ENCODE peak calls at places on chromosomes 3 and 15, in nine cellular contexts. P is GM23248, J is neural progenitor cell, N is MM.1S, U is OCI-LY7, K is GM23338, I is PC-3, X is HCT116, M is SK-N-SH. H is an unnamed sample.

GRCh38 chr15:96564546-96564945 is 234.0 kb downstream of the NR2F2 start:
- DNase-seq in P (peak; percentile 48), J (no peak), N (no peak), U (no peak), K (no peak), I (no peak), X (no peak), M (no peak), H (no peak)

GRCh38 chr3:165624761-165625160 is 212.5 kb downstream of the BCHE start:
- DNase-seq in P (no peak), J (no peak), N (peak; percentile 28), U (no peak), K (peak; percentile 35), I (peak; percentile 38), X (no peak), M (no peak), H (no peak)

GRCh38 chr15:31024330-31024729 is 32.9 kb upstream of the MTMR10 start:
- DNase-seq in P (peak; percentile 78), J (peak; percentile 41), N (no peak), U (no peak), K (peak; percentile 87), I (peak; percentile 32), X (peak; percentile 16), M (no peak), H (peak; percentile 64)

GRCh38 chr3:185561374-185561943 is 9.1 kb upstream of the LIPH start:
- DNase-seq in P (no peak), J (no peak), N (no peak), U (no peak), K (peak; percentile 19), I (no peak), X (no peak), M (no peak), H (no peak)

GRCh38 chr3:41327718-41328117 is 128.4 kb downstream of the CTNNB1 start:
- DNase-seq in P (no peak), J (no peak), N (no peak), U (no peak), K (no peak), I (peak; percentile 90), X (no peak), M (no peak), H (peak; percentile 51)

GRCh38 chr3:11757441-11757875 is 89.2 kb downstream of the TAMM41 start:
- DNase-seq in P (peak; percentile 54), J (no peak), N (no peak), U (no peak), K (no peak), I (peak; percentile 41), X (no peak), M (no peak), H (peak; percentile 21)

GRCh38 chr3:194404365-194405140 is 5.5 kb upstream of the GP5 start:
- DNase-seq in P (peak; percentile 74), J (peak; percentile 55), N (peak; percentile 59), U (peak; percentile 62), K (peak; percentile 62), I (peak; percentile 75), X (peak; percentile 49), M (no peak), H (peak; percentile 67)

GRCh38 chr3:9279959-9280358 is 30.5 kb upstream of the SRGAP3 start:
- DNase-seq in P (peak; percentile 66), J (peak; percentile 67), N (no peak), U (no peak), K (peak; percentile 28), I (peak; percentile 25), X (no peak), M (peak; percentile 11), H (peak; percentile 17)

GRCh38 chr3:155519081-155519480 is 225.6 kb upstream of the STRIT1 start:
- DNase-seq in P (no peak), J (no peak), N (peak; percentile 40), U (peak; percentile 84), K (no peak), I (no peak), X (no peak), M (no peak), H (no peak)

GRCh38 chr15:78208887-78209645 is 25.3 kb downstream of the ACSBG1 start:
- DNase-seq in P (peak; percentile 30), J (no peak), N (no peak), U (no peak), K (no peak), I (peak; percentile 43), X (no peak), M (no peak), H (no peak)

GRCh38 chr3:23116041-23116440 is 87.1 kb upstream of the UBE2E2 start:
- DNase-seq in P (peak; percentile 22), J (no peak), N (no peak), U (no peak), K (no peak), I (peak; percentile 46), X (no peak), M (no peak), H (no peak)

DNA sequence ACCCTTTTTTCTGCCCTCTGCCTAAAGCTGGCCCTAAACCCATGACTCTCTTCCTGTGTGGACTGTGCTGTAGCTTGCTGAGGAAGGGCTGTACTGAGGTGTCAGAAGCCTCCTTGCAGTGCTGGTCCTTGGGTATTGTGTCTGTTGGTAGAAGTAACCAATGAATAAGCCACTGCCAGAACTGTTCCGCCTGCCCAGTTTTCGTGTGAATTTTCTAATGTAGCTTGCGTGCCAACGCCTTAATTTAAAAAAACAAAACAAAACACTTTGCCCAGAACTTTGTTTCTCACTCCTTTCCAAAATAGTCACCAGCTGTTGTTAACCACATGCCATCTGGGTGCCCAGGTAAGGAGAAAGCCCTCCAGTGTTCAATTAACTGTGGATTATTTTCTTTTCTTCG is 101.9 kb downstream of the KLHL25 start:
- DNase-seq in P (no peak), J (no peak), N (peak; percentile 72), U (peak; percentile 20), K (no peak), I (no peak), X (no peak), M (no peak), H (no peak)
- H3K4me1 ChIP-seq in P (peaks cover 20% of the 10 kb centered on the region), J (peaks cover 28% of the 10 kb centered on the region), N (peaks cover 46% of the 10 kb centered on the region), U (peaks cover 61% of the 10 kb centered on the region), K (peaks cover 11% of the 10 kb centered on the region), I (no peaks in the 10 kb centered on the region), X (no peaks in the 10 kb centered on the region), M (peaks cover 6% of the 10 kb centered on the region), H (peaks cover 6% of the 10 kb centered on the region)

DNA sequence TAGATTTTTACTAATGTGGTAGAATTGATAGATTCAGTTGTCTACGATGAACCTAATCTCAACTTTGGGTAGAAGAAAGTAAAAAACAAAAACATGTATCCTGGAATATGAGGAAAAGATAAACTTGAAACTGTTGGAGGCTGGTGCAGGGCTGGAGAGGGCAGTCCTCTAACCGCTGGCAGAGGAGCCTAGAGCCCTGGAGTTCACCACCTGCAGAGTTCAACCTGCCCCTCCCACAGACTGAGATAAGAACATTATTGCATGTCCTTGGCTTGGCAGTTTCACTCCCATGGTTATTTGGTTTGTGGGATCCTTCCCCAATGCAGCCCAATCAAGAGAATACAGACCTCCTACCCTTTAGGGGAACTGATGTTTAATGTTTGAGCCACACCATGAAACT is 53.2 kb upstream of the GATM start:
- DNase-seq in P (no peak), J (no peak), N (no peak), U (no peak), K (no peak), I (no peak), X (no peak), M (no peak), H (no peak)
- H3K4me3 ChIP-seq in P (no peak overlapping the region), J (no peak overlapping the region), N (no peak overlapping the region), U (no peak overlapping the region), K (no peak overlapping the region), I (no peak overlapping the region), X (no peak overlapping the region), M (no peak overlapping the region), H (no peak overlapping the region)

GRCh38 chr3:100635273-100635701 is 25.9 kb downstream of the ADGRG7 start:
- DNase-seq in P (no peak), J (no peak), N (no peak), U (no peak), K (no peak), I (no peak), X (no peak), M (no peak), H (peak; percentile 78)

GRCh38 chr3:100637197-100637631 is 27.8 kb downstream of the ADGRG7 start:
- DNase-seq in P (peak; percentile 44), J (no peak), N (no peak), U (no peak), K (no peak), I (no peak), X (no peak), M (no peak), H (peak; percentile 31)

GRCh38 chr3:100630664-100631063 is 21.3 kb downstream of the ADGRG7 start:
- DNase-seq in P (peak; percentile 7), J (no peak), N (no peak), U (no peak), K (peak; percentile 45), I (peak; percentile 40), X (no peak), M (no peak), H (no peak)

GRCh38 chr3:100629728-100630127 is 20.3 kb downstream of the ADGRG7 start:
- DNase-seq in P (no peak), J (no peak), N (no peak), U (no peak), K (no peak), I (peak; percentile 54), X (no peak), M (no peak), H (no peak)

DNA sequence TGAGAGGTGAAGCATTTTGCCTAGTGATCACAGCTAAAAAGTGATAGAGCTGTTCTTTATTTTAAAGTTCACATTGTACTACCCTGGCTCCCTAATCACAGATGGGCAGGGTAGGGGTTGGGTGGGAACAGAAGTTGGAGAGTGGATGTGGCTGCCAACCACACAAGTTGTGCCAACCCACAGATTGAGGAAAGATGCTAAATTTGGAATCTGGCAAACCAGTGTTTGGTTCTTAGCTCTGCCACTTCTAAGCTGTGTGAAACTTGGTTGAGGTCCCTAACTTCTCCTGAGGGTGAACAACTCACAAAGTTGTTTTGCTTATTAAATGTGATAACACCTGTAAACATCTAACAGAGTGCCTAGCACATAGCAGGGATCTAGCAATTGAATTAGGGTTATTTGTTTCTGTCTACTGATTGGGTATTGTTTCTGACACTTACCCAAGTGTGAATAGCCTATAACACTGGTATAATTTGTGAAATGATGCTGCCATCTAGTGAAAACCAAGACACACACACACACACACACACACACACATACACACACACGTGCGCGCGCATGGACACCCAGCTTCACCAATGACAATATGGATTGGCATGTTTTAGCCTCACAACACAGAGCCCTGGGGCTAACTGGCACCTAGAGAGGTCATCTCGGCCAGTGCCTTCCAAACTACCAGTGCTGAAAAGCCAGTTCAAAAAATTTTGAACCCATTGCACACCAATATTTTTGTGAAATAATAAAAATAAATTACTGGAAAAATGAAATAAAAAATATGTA is 25.3 kb downstream of the ADGRG7 start:
- DNase-seq in P (peak; percentile 24), J (peak; percentile 10), N (peak; percentile 44), U (peak; percentile 17), K (peak; percentile 18), I (peak; percentile 62), X (peak; percentile 31), M (no peak), H (peak; percentile 49)
- TF ChIP-seq EZH2phosphoT487 in P (no peak), J (no peak), N (no peak), U (no peak), K (no peak), I (no peak), X (no peak), M (no peak), H (no peak)

DNA sequence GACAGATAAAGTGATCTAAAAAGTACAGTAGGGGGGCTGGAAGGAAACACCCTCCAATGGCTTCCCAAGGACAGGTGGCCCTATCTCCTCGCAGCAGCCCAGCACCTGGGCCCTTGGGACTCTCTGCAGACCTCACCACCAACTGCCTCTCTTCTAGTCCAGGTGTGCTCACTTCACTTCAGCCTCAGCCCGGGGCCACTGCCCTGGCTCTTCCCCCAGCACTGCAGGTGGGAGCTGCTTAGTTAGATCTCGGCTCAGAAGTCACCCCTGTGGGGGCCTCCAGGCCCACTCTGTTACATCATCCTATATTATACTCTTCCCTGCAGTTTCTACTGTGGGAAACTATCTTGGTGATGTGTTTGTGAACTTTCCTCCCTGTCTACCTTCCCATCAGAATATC is 2.0 kb downstream of the KLF15 start:
- DNase-seq in P (no peak), J (no peak), N (peak; percentile 10), U (peak; percentile 85), K (no peak), I (no peak), X (no peak), M (no peak), H (no peak)
- H3K4me1 ChIP-seq in P (peaks cover 7% of the 10 kb centered on the region), J (peaks cover 19% of the 10 kb centered on the region), N (peaks cover 11% of the 10 kb centered on the region), U (peaks cover 44% of the 10 kb centered on the region), K (peaks cover 16% of the 10 kb centered on the region), I (peaks cover 6% of the 10 kb centered on the region), X (peaks cover 10% of the 10 kb centered on the region), M (no peaks in the 10 kb centered on the region), H (peaks cover 17% of the 10 kb centered on the region)